ENCODE peak calls at places on chromosomes 6 and 20, in eight cellular contexts. G is WERI-Rb-1, I is B cell, N is psoas muscle, D is ovary, V is right cardiac atrium, P is NCI-H1105 treated with DMSO at 0.1 percent for 48 hours, B is endodermal cell. Z is an unnamed sample.

GRCh38 chr6:126535585-126535984 is 195.7 kb downstream of the CENPW start:
- DNase-seq in G (no peak), I (no peak), N (no peak), D (no peak), V (no peak), P (no peak), B (no peak), Z (no peak)

GRCh38 chr6:32108094-32108627 is 977 bp downstream of the TNXB start:
- DNase-seq in G (no peak), I (no peak), N (peak; percentile 81), D (peak; percentile 82), V (peak; percentile 84), P (no peak), B (no peak), Z (no peak)

GRCh38 chr6:37602801-37603200 is 94.9 kb downstream of the MDGA1 start:
- DNase-seq in G (no peak), I (no peak), N (no peak), D (no peak), V (no peak), P (no peak), B (no peak), Z (no peak)

GRCh38 chr6:141484726-141485125 is 648.0 kb upstream of the GJE1 start:
- DNase-seq in G (no peak), I (peak; percentile 69), N (no peak), D (no peak), V (no peak), P (no peak), B (no peak), Z (no peak)

GRCh38 chr6:35093783-35094182 is 47.4 kb downstream of the TCP11 start:
- DNase-seq in G (no peak), I (no peak), N (no peak), D (no peak), V (no peak), P (no peak), B (peak; percentile 43), Z (no peak)

GRCh38 chr20:49697071-49697470 is 16.6 kb downstream of the B4GALT5 start:
- DNase-seq in G (no peak), I (no peak), N (no peak), D (no peak), V (no peak), P (peak; percentile 91), B (no peak), Z (no peak)

GRCh38 chr20:61749406-61750075 is 316.1 kb downstream of the TAF4 start:
- DNase-seq in G (no peak), I (no peak), N (peak; percentile 3), D (no peak), V (no peak), P (no peak), B (no peak), Z (no peak)

GRCh38 chr6:36118550-36119107 is 11.7 kb upstream of the MAPK13 start:
- DNase-seq in G (peak; percentile 61), I (peak; percentile 48), N (peak; percentile 74), D (no peak), V (no peak), P (peak; percentile 70), B (no peak), Z (no peak)

GRCh38 chr20:62064788-62065668 is 653 bp downstream of the TAF4 start:
- DNase-seq in G (no peak), I (no peak), N (peak; percentile 50), D (peak; percentile 53), V (no peak), P (peak; percentile 4), B (no peak), Z (no peak)

GRCh38 chr6:36351152-36351571 is 14.5 kb upstream of the BNIP5 start:
- DNase-seq in G (no peak), I (no peak), N (no peak), D (no peak), V (no peak), P (no peak), B (peak; percentile 33), Z (no peak)

GRCh38 chr20:44829688-44830087 is 19.3 kb upstream of the RIMS4 start:
- DNase-seq in G (no peak), I (no peak), N (no peak), D (no peak), V (no peak), P (no peak), B (no peak), Z (no peak)

GRCh38 chr6:99491159-99491558 is 24.1 kb downstream of the USP45 start:
- DNase-seq in G (no peak), I (no peak), N (no peak), D (no peak), V (no peak), P (no peak), B (no peak), Z (no peak)

GRCh38 chr6:38846844-38847243 is 131.7 kb downstream of the DNAH8 start:
- DNase-seq in G (no peak), I (no peak), N (no peak), D (no peak), V (no peak), P (no peak), B (no peak), Z (no peak)

GRCh38 chr6:84027340-84028183 is 6.0 kb upstream of the MRAP2 start:
- DNase-seq in G (no peak), I (no peak), N (no peak), D (peak; percentile 31), V (peak; percentile 58), P (peak; percentile 91), B (no peak), Z (no peak)

GRCh38 chr6:116316772-116317467 is 37.2 kb upstream of the TSPYL1 start:
- DNase-seq in G (no peak), I (no peak), N (peak; percentile 75), D (peak; percentile 33), V (peak; percentile 78), P (no peak), B (no peak), Z (no peak)

GRCh38 chr20:56181593-56181992 is 66.9 kb upstream of the MC3R start:
- DNase-seq in G (no peak), I (no peak), N (no peak), D (no peak), V (no peak), P (no peak), B (no peak), Z (no peak)

GRCh38 chr6:169788809-169789145 is 37.4 kb downstream of the ERMARD start:
- DNase-seq in G (no peak), I (no peak), N (no peak), D (no peak), V (no peak), P (no peak), B (no peak), Z (no peak)